ENCODE peak calls at places on chromosome 3, in seven cellular contexts. Y, R, S, T, W, J and M are unnamed samples.

GRCh38 chr3:150057227-150057626 is 86.5 kb upstream of the PFN2 start:
- DNase-seq in T (no peak), R (no peak), Y (no peak), S (no peak), W (no peak), J (no peak), M (no peak)

GRCh38 chr3:184651945-184652344 is 59.9 kb downstream of the MAGEF1 start:
- DNase-seq in W (no peak), R (no peak), T (no peak), Y (no peak), S (no peak), J (no peak), M (no peak)

GRCh38 chr3:15769256-15769915 is 28.4 kb downstream of the ANKRD28 start:
- DNase-seq in T (no peak), R (no peak), W (no peak), S (no peak), J (no peak), Y (no peak), M (no peak)

GRCh38 chr3:32934150-32934742 is 17.2 kb upstream of the CCR4 start:
- DNase-seq in S (no peak), R (no peak), T (no peak), W (peak; percentile 57), J (no peak), Y (no peak), M (no peak)

GRCh38 chr3:55202320-55202719 is 274.5 kb upstream of the LRTM1 start:
- DNase-seq in W (no peak), Y (no peak), T (no peak), R (no peak), J (no peak), S (no peak), M (no peak)

GRCh38 chr3:123635717-123636116 is 50.9 kb upstream of the HACD2 start:
- DNase-seq in R (no peak), W (no peak), J (no peak), T (no peak), Y (no peak), S (no peak), M (no peak)

GRCh38 chr3:149368850-149369497 is 8.5 kb downstream of the TM4SF1 start:
- DNase-seq in R (no peak), S (no peak), J (no peak), W (no peak), Y (peak; percentile 96), T (no peak), M (no peak)

GRCh38 chr3:147393261-147393964 is 12.9 kb downstream of the ZIC4 start:
- DNase-seq in R (no peak), W (peak; percentile 88), S (no peak), T (peak; percentile 15), Y (no peak), J (no peak), M (no peak)

GRCh38 chr3:64221564-64222257 is 3.6 kb downstream of the PRICKLE2 start:
- DNase-seq in J (no peak), S (no peak), R (no peak), W (no peak), Y (no peak), T (no peak), M (no peak)

DNA sequence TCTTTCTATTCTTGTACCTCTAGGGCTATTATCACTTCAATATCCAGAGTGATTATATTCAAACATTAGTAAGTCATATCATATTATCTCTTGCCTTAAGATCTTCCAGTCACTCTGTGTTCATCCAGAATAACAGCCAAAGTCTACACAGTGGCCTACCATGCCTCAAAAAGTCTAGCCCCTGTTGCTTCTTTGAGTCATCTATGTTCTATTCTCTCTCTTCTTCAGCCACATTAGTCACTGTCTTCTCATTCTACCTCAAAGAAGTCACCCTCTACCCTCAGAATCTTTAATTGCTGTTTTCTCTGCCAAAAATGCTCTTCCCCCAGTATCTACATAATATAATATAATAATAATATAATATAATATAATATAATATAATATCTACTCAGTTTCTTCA is 356.0 kb downstream of the NLGN1 start:
- DNase-seq in W (no peak), R (no peak), T (no peak), Y (no peak), S (no peak), J (no peak), M (no peak)
- TF ChIP-seq TAF1 in W (no peak), R (no peak), T (no peak), Y (no peak), S (no peak), J (no peak), M (no peak)

GRCh38 chr3:175732053-175732452 is 872.9 kb downstream of the NAALADL2 start:
- DNase-seq in W (no peak), R (no peak), S (no peak), J (no peak), Y (no peak), T (no peak), M (no peak)

GRCh38 chr3:175729466-175729865 is 870.3 kb downstream of the NAALADL2 start:
- DNase-seq in J (no peak), Y (no peak), W (no peak), T (no peak), S (no peak), R (no peak), M (no peak)

GRCh38 chr3:175728566-175728965 is 869.4 kb downstream of the NAALADL2 start:
- DNase-seq in J (no peak), S (no peak), Y (no peak), T (no peak), W (no peak), R (no peak), M (no peak)

GRCh38 chr3:175731543-175731942 is 872.4 kb downstream of the NAALADL2 start:
- DNase-seq in R (no peak), S (no peak), T (no peak), J (no peak), W (no peak), Y (no peak), M (no peak)

DNA sequence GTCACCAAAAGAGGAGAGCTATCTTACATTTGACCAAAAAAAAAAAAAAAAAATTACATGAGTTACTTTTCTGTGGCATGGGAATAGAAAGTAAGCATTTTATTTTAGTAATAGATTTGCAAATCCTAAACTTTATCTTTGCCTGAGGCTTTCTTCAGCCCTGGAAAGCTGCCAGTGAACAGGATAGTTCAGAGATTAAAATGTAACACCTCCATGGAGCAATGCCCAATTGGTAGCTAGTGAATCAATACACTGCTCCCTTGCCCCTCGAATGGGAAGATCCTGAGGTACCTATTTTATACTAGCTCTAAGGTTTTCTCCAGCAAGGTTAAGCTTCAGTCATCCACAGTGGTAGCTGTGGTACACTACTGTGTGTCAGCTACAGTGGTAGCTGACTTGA is 867.1 kb downstream of the NAALADL2 start:
- DNase-seq in Y (no peak), S (no peak), T (no peak), R (no peak), J (no peak), W (no peak), M (no peak)
- TF ChIP-seq TAF1 in Y (no peak), S (no peak), T (no peak), R (no peak), J (no peak), W (no peak), M (no peak)

GRCh38 chr3:11661827-11662226 is 18.1 kb upstream of the VGLL4 start:
- DNase-seq in J (no peak), S (no peak), W (no peak), T (no peak), R (no peak), Y (no peak), M (no peak)
- TF ChIP-seq TAF1 in J (no peak), S (no peak), W (no peak), T (no peak), R (no peak), Y (no peak), M (no peak)

GRCh38 chr3:113185436-113185835 is 25.9 kb upstream of the BOC start:
- DNase-seq in Y (no peak), R (no peak), T (no peak), W (no peak), J (no peak), S (no peak), M (no peak)
- TF ChIP-seq TAF1 in Y (no peak), R (no peak), T (no peak), W (no peak), J (no peak), S (no peak), M (no peak)

GRCh38 chr3:30347679-30348216 is 258.7 kb upstream of the TGFBR2 start:
- DNase-seq in J (no peak), S (no peak), Y (peak; percentile 87), T (no peak), W (no peak), R (no peak), M (no peak)
- TF ChIP-seq TAF1 in J (no peak), S (no peak), Y (no peak), T (no peak), W (no peak), R (no peak), M (no peak)

GRCh38 chr3:53705774-53706173 is 140.4 kb downstream of the CHDH start:
- DNase-seq in W (no peak), S (no peak), T (no peak), R (no peak), J (no peak), Y (no peak), M (no peak)

GRCh38 chr3:53709256-53709655 is 137.0 kb downstream of the CHDH start:
- DNase-seq in Y (no peak), S (no peak), T (no peak), R (no peak), J (no peak), W (no peak), M (no peak)

GRCh38 chr3:53707222-53707621 is 139.0 kb downstream of the CHDH start:
- DNase-seq in Y (no peak), J (no peak), W (no peak), T (no peak), S (no peak), R (no peak), M (no peak)

GRCh38 chr3:53709856-53710674 is 136.2 kb downstream of the CHDH start:
- DNase-seq in R (peak; percentile 51), W (peak; percentile 86), T (peak; percentile 58), Y (peak; percentile 50), S (peak; percentile 60), J (no peak), M (peak; percentile 45)

GRCh38 chr3:53708001-53708621 is 138.1 kb downstream of the CHDH start:
- DNase-seq in W (no peak), Y (no peak), S (no peak), T (no peak), J (no peak), R (no peak), M (no peak)
- TF ChIP-seq TAF1 in W (no peak), Y (no peak), S (no peak), T (no peak), J (no peak), R (no peak), M (no peak)

GRCh38 chr3:171660126-171660661 is 150.1 kb downstream of the PLD1 start:
- DNase-seq in R (no peak), S (no peak), W (no peak), T (no peak), J (no peak), Y (no peak), M (no peak)
- TF ChIP-seq TAF1 in R (no peak), S (no peak), W (no peak), T (no peak), J (no peak), Y (no peak), M (no peak)